ENCODE peak calls at places on chromosomes 3 and 15, in four cellular contexts. W, G, C and O are unnamed samples.

GRCh38 chr3:59451041-59451763 is 401.4 kb upstream of the CFAP20DC start:
- DNase-seq in W (no peak), G (no peak), C (no peak), O (no peak)

GRCh38 chr15:25712192-25712960 is 150.8 kb downstream of the ATP10A start:
- DNase-seq in W (no peak), G (peak), C (no peak), O (no peak)

GRCh38 chr15:82545478-82545877 is 5.2 kb upstream of the RPS17 start:
- DNase-seq in W (no peak), G (no peak), C (no peak), O (no peak)

GRCh38 chr15:75036269-75036668 is 12.9 kb downstream of the PPCDC start:
- DNase-seq in W (no peak), G (no peak), C (peak), O (no peak)

GRCh38 chr3:151146731-151147091 is 56.3 kb downstream of the GPR171 start:
- DNase-seq in W (no peak), G (no peak), C (no peak), O (no peak)

GRCh38 chr15:34986326-34987181 is 1.5 kb downstream of the ZNF770 start:
- DNase-seq in W (no peak), G (no peak), C (no peak), O (no peak)

GRCh38 chr3:105915524-105915923 is 46.7 kb upstream of the CBLB start:
- DNase-seq in W (no peak), G (no peak), C (peak), O (no peak)

GRCh38 chr15:94584833-94585244 is 353.5 kb downstream of the MCTP2 start:
- DNase-seq in W (no peak), G (no peak), C (no peak), O (no peak)